ENCODE peak calls at places on chromosome 1, in nine cellular contexts. One of them, this sample, is unnamed. For H3K27me3, the result is how much of the 10 kb centered on the place peaks cover.

GRCh38 chr1:45640293-45640692 is 16.4 kb upstream of the CCDC17 start:
- DNase-seq in gastrocnemius medialis: no peak
- DNase-seq in endothelial cell of umbilical vein: no peak
- DNase-seq in stomach: no peak
- DNase-seq in sigmoid colon: no peak
- DNase-seq in heart left ventricle: no peak
- DNase-seq in spleen: no peak
- DNase-seq in vagina: no peak
- DNase-seq in esophagus squamous epithelium: no peak
- DNase-seq in this sample: no peak

GRCh38 chr1:29233693-29234092 is 2.6 kb upstream of the PTPRU start:
- DNase-seq in gastrocnemius medialis: no peak
- DNase-seq in endothelial cell of umbilical vein: no peak
- DNase-seq in stomach: no peak
- DNase-seq in sigmoid colon: no peak
- DNase-seq in heart left ventricle: no peak
- DNase-seq in spleen: no peak
- DNase-seq in vagina: no peak
- DNase-seq in esophagus squamous epithelium: no peak
- DNase-seq in this sample: no peak

GRCh38 chr1:7552402-7552801 is 218.7 kb upstream of the VAMP3 start:
- DNase-seq in gastrocnemius medialis: no peak
- DNase-seq in endothelial cell of umbilical vein: peak
- DNase-seq in stomach: no peak
- DNase-seq in sigmoid colon: no peak
- DNase-seq in heart left ventricle: peak
- DNase-seq in spleen: peak
- DNase-seq in vagina: no peak
- DNase-seq in esophagus squamous epithelium: no peak
- DNase-seq in this sample: peak

GRCh38 chr1:62466982-62467532 is 30.2 kb downstream of the USP1 start:
- DNase-seq in gastrocnemius medialis: no peak
- DNase-seq in endothelial cell of umbilical vein: no peak
- DNase-seq in stomach: no peak
- DNase-seq in sigmoid colon: no peak
- DNase-seq in heart left ventricle: no peak
- DNase-seq in spleen: no peak
- DNase-seq in vagina: no peak
- DNase-seq in esophagus squamous epithelium: no peak
- DNase-seq in this sample: no peak

GRCh38 chr1:67630438-67631045 is 54.5 kb upstream of the GADD45A start:
- DNase-seq in gastrocnemius medialis: no peak
- DNase-seq in endothelial cell of umbilical vein: no peak
- DNase-seq in stomach: no peak
- DNase-seq in sigmoid colon: no peak
- DNase-seq in heart left ventricle: no peak
- DNase-seq in spleen: no peak
- DNase-seq in vagina: no peak
- DNase-seq in esophagus squamous epithelium: no peak
- DNase-seq in this sample: no peak

GRCh38 chr1:2645776-2646175 is 13.0 kb upstream of the MMEL1 start:
- DNase-seq in gastrocnemius medialis: no peak
- DNase-seq in endothelial cell of umbilical vein: no peak
- DNase-seq in stomach: no peak
- DNase-seq in sigmoid colon: no peak
- DNase-seq in heart left ventricle: peak
- DNase-seq in spleen: peak
- DNase-seq in vagina: no peak
- DNase-seq in esophagus squamous epithelium: no peak
- DNase-seq in this sample: no peak

GRCh38 chr1:43572551-43572950 is 41.9 kb downstream of the PTPRF start:
- DNase-seq in gastrocnemius medialis: no peak
- DNase-seq in endothelial cell of umbilical vein: no peak
- DNase-seq in stomach: no peak
- DNase-seq in sigmoid colon: no peak
- DNase-seq in heart left ventricle: no peak
- DNase-seq in spleen: no peak
- DNase-seq in vagina: no peak
- DNase-seq in esophagus squamous epithelium: no peak
- DNase-seq in this sample: no peak

GRCh38 chr1:42170779-42171621 is 6.5 kb upstream of the GUCA2A start:
- DNase-seq in gastrocnemius medialis: no peak
- DNase-seq in endothelial cell of umbilical vein: no peak
- DNase-seq in stomach: no peak
- DNase-seq in sigmoid colon: no peak
- DNase-seq in heart left ventricle: no peak
- DNase-seq in spleen: no peak
- DNase-seq in vagina: no peak
- DNase-seq in esophagus squamous epithelium: no peak
- DNase-seq in this sample: no peak

GRCh38 chr1:9676815-9677393 is 25.4 kb downstream of the PIK3CD start:
- DNase-seq in gastrocnemius medialis: no peak
- DNase-seq in endothelial cell of umbilical vein: no peak
- DNase-seq in stomach: no peak
- DNase-seq in sigmoid colon: no peak
- DNase-seq in heart left ventricle: peak
- DNase-seq in spleen: no peak
- DNase-seq in vagina: no peak
- DNase-seq in esophagus squamous epithelium: no peak
- DNase-seq in this sample: no peak

GRCh38 chr1:59947047-59947938 is 20.7 kb upstream of the CYP2J2 start:
- DNase-seq in gastrocnemius medialis: peak
- DNase-seq in endothelial cell of umbilical vein: peak
- DNase-seq in stomach: peak
- DNase-seq in sigmoid colon: peak
- DNase-seq in heart left ventricle: no peak
- DNase-seq in spleen: no peak
- DNase-seq in vagina: no peak
- DNase-seq in esophagus squamous epithelium: peak
- DNase-seq in this sample: peak

GRCh38 chr1:154276797-154277196 is 4.4 kb downstream of the HAX1 start:
- DNase-seq in gastrocnemius medialis: no peak
- DNase-seq in endothelial cell of umbilical vein: no peak
- DNase-seq in stomach: no peak
- DNase-seq in sigmoid colon: no peak
- DNase-seq in heart left ventricle: no peak
- DNase-seq in spleen: no peak
- DNase-seq in vagina: no peak
- DNase-seq in esophagus squamous epithelium: no peak
- DNase-seq in this sample: no peak

GRCh38 chr1:202283991-202284390 is 57.7 kb downstream of the UBE2T start:
- DNase-seq in gastrocnemius medialis: no peak
- DNase-seq in endothelial cell of umbilical vein: peak
- DNase-seq in stomach: no peak
- DNase-seq in sigmoid colon: no peak
- DNase-seq in heart left ventricle: no peak
- DNase-seq in spleen: peak
- DNase-seq in vagina: no peak
- DNase-seq in esophagus squamous epithelium: no peak
- DNase-seq in this sample: no peak

GRCh38 chr1:87295720-87296119 is 33.0 kb upstream of the LMO4 start:
- DNase-seq in gastrocnemius medialis: no peak
- DNase-seq in endothelial cell of umbilical vein: no peak
- DNase-seq in stomach: no peak
- DNase-seq in sigmoid colon: no peak
- DNase-seq in heart left ventricle: no peak
- DNase-seq in spleen: no peak
- DNase-seq in vagina: no peak
- DNase-seq in esophagus squamous epithelium: no peak
- DNase-seq in this sample: no peak

GRCh38 chr1:222713091-222714012 is 988 bp downstream of the BROX start:
- DNase-seq in gastrocnemius medialis: peak
- DNase-seq in endothelial cell of umbilical vein: peak
- DNase-seq in stomach: peak
- DNase-seq in sigmoid colon: peak
- DNase-seq in heart left ventricle: peak
- DNase-seq in spleen: peak
- DNase-seq in vagina: no peak
- DNase-seq in esophagus squamous epithelium: peak
- DNase-seq in this sample: peak

GRCh38 chr1:222709700-222710153 is 2.6 kb downstream of the AIDA start:
- DNase-seq in gastrocnemius medialis: no peak
- DNase-seq in endothelial cell of umbilical vein: no peak
- DNase-seq in stomach: no peak
- DNase-seq in sigmoid colon: no peak
- DNase-seq in heart left ventricle: no peak
- DNase-seq in spleen: no peak
- DNase-seq in vagina: no peak
- DNase-seq in esophagus squamous epithelium: no peak
- DNase-seq in this sample: no peak

GRCh38 chr1:222711319-222712252 is 705 bp downstream of the AIDA start:
- DNase-seq in gastrocnemius medialis: peak
- DNase-seq in endothelial cell of umbilical vein: peak
- DNase-seq in stomach: peak
- DNase-seq in sigmoid colon: peak
- DNase-seq in heart left ventricle: peak
- DNase-seq in spleen: peak
- DNase-seq in vagina: no peak
- DNase-seq in esophagus squamous epithelium: peak
- DNase-seq in this sample: peak

GRCh38 chr1:222716393-222716792 is 4.0 kb downstream of the BROX start:
- DNase-seq in gastrocnemius medialis: no peak
- DNase-seq in endothelial cell of umbilical vein: no peak
- DNase-seq in stomach: no peak
- DNase-seq in sigmoid colon: no peak
- DNase-seq in heart left ventricle: no peak
- DNase-seq in spleen: no peak
- DNase-seq in vagina: no peak
- DNase-seq in esophagus squamous epithelium: no peak
- DNase-seq in this sample: no peak

GRCh38 chr1:222712253-222713090 is at the start of the genes AIDA and BROX:
- DNase-seq in gastrocnemius medialis: peak
- DNase-seq in endothelial cell of umbilical vein: peak
- DNase-seq in stomach: peak
- DNase-seq in sigmoid colon: peak
- DNase-seq in heart left ventricle: peak
- DNase-seq in spleen: peak
- DNase-seq in vagina: no peak
- DNase-seq in esophagus squamous epithelium: peak
- DNase-seq in this sample: peak
- TF ChIP-seq POLR2A in gastrocnemius medialis: peak
- TF ChIP-seq POLR2A in endothelial cell of umbilical vein: no peak
- TF ChIP-seq POLR2A in stomach: no peak
- TF ChIP-seq POLR2A in sigmoid colon: peak
- TF ChIP-seq POLR2A in heart left ventricle: peak
- TF ChIP-seq POLR2A in spleen: no peak
- TF ChIP-seq POLR2A in vagina: peak
- TF ChIP-seq POLR2A in esophagus squamous epithelium: no peak
- TF ChIP-seq POLR2A in this sample: peak

GRCh38 chr1:993379-993995 is 6.4 kb downstream of the HES4 start:
- DNase-seq in gastrocnemius medialis: no peak
- DNase-seq in endothelial cell of umbilical vein: no peak
- DNase-seq in stomach: no peak
- DNase-seq in sigmoid colon: no peak
- DNase-seq in heart left ventricle: peak
- DNase-seq in spleen: peak
- DNase-seq in vagina: no peak
- DNase-seq in esophagus squamous epithelium: no peak
- DNase-seq in this sample: no peak
- H3K27me3 ChIP-seq in gastrocnemius medialis: under half
- H3K27me3 ChIP-seq in endothelial cell of umbilical vein: under half
- H3K27me3 ChIP-seq in stomach: under half
- H3K27me3 ChIP-seq in sigmoid colon: under half
- H3K27me3 ChIP-seq in heart left ventricle: under half
- H3K27me3 ChIP-seq in spleen: under half
- H3K27me3 ChIP-seq in vagina: under half
- H3K27me3 ChIP-seq in esophagus squamous epithelium: under half
- H3K27me3 ChIP-seq in this sample: under half

DNA sequence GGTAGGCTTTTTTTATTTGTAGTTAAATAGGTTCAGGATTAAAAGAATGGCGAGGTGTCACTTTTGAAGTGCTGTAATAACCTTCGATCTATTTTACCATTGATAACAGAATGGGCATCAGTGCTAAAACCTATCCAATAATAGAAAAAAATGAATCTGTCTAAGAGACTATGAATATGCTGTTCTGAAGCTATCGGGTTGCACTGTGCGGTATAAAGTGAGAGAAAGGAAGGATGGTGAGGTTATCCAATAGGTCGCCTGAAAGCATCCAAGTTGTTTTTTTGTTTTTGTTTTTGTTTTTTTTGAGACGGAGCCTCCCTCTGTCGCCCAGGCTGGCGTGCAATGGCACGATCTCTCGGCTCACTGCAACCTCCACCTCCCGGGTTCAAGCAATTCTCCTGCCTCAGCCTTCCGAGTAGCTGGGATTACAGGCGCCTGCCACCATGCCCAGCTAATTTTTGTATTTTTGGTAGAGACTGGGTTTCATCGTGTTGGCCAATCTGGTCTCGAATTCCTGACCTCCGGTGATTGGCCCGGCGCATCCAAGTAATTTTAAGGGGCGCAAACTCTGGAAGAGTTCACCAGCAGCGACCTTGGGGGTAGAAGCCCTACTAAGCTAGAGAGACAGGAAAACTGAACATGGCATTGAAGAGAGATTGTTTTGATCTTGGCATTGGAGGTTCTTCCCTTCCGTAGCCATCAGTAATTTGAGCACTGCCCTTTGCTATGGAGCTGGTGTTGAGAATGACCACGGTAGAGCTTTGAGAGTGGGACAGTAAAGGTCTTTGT is 8.7 kb upstream of the MDM4 start:
- DNase-seq in gastrocnemius medialis: peak
- DNase-seq in endothelial cell of umbilical vein: peak
- DNase-seq in stomach: no peak
- DNase-seq in sigmoid colon: no peak
- DNase-seq in heart left ventricle: no peak
- DNase-seq in spleen: no peak
- DNase-seq in vagina: no peak
- DNase-seq in esophagus squamous epithelium: no peak
- DNase-seq in this sample: peak
- TF ChIP-seq POLR2A in gastrocnemius medialis: no peak
- TF ChIP-seq POLR2A in endothelial cell of umbilical vein: no peak
- TF ChIP-seq POLR2A in stomach: no peak
- TF ChIP-seq POLR2A in sigmoid colon: no peak
- TF ChIP-seq POLR2A in heart left ventricle: peak
- TF ChIP-seq POLR2A in spleen: no peak
- TF ChIP-seq POLR2A in vagina: no peak
- TF ChIP-seq POLR2A in esophagus squamous epithelium: no peak
- TF ChIP-seq POLR2A in this sample: no peak

DNA sequence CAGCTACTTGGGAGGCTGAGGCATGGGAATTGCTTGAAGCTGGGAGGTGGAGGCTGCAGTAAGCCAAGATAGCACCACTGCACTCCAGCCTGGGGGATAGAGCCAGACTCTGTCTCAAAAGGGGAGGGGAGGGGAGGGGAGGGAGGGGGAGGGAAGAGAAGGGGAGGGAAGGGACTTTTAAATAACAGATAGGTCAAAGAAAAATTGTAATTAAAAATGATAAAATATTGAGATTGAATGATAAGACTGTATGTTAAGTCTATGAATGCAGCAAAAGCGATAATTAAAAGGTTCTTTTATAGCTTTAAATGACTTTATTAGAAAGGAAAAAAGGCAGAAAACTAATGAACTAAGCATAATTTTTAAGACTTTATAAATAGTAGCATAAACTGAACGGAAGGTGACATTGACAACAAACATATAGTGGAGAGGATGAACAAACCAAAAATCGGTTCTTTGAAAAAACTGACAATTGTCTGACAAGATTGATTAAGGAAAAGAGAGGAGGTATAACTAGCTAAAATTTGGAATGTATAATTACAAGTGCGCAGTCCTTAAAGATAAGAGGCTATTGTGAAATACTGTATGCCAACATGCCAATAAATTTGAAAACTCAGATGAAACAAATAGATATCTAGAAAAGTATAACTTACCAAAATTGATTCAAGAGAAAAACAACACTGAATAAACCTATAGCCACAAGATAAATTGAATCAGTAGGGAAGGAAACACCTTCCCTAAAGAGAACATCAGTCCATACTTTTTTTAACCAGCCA is 8.4 kb downstream of the SPOCD1 start:
- DNase-seq in gastrocnemius medialis: no peak
- DNase-seq in endothelial cell of umbilical vein: no peak
- DNase-seq in stomach: no peak
- DNase-seq in sigmoid colon: no peak
- DNase-seq in heart left ventricle: no peak
- DNase-seq in spleen: peak
- DNase-seq in vagina: no peak
- DNase-seq in esophagus squamous epithelium: no peak
- DNase-seq in this sample: no peak
- H3K27me3 ChIP-seq in gastrocnemius medialis: under half
- H3K27me3 ChIP-seq in endothelial cell of umbilical vein: under half
- H3K27me3 ChIP-seq in stomach: under half
- H3K27me3 ChIP-seq in sigmoid colon: under half
- H3K27me3 ChIP-seq in heart left ventricle: under half
- H3K27me3 ChIP-seq in spleen: under half
- H3K27me3 ChIP-seq in vagina: under half
- H3K27me3 ChIP-seq in esophagus squamous epithelium: under half
- H3K27me3 ChIP-seq in this sample: under half